ENCODE peak calls at places on chromosome 12, in eight cellular contexts. Y, A, C, T, D, G, L and S are unnamed samples.

GRCh38 chr12:78725033-78725432 is 139.5 kb upstream of the SYT1 start:
- DNase-seq in Y (no peak), A (no peak), C (no peak), T (no peak), D (no peak), G (no peak), L (no peak), S (no peak)

GRCh38 chr12:76762556-76762955 is 1.4 kb upstream of the ZDHHC17 start:
- DNase-seq in Y (no peak), A (no peak), C (peak), T (no peak), D (no peak), G (peak), L (no peak), S (no peak)

GRCh38 chr12:124915249-124916236 is 1.1 kb upstream of the UBC start:
- DNase-seq in Y (peak), A (no peak), C (no peak), T (peak), D (no peak), G (no peak), L (peak), S (no peak)

GRCh38 chr12:13379531-13379930 is 183.0 kb downstream of the EMP1 start:
- DNase-seq in Y (no peak), A (no peak), C (no peak), T (no peak), D (no peak), G (no peak), L (no peak), S (no peak)

GRCh38 chr12:113167868-113168267 is 17.4 kb downstream of the DDX54 start:
- DNase-seq in Y (no peak), A (no peak), C (no peak), T (no peak), D (no peak), G (no peak), L (no peak), S (no peak)

GRCh38 chr12:65765436-65765813 is 58.9 kb upstream of the HMGA2 start:
- DNase-seq in Y (peak), A (no peak), C (no peak), T (no peak), D (peak), G (no peak), L (peak), S (no peak)

GRCh38 chr12:103956515-103957027 is 9.1 kb upstream of the TDG start:
- DNase-seq in Y (no peak), A (no peak), C (no peak), T (peak), D (no peak), G (no peak), L (no peak), S (no peak)

GRCh38 chr12:77751939-77752338 is 78.8 kb upstream of the NAV3 start:
- DNase-seq in Y (no peak), A (no peak), C (no peak), T (no peak), D (no peak), G (no peak), L (no peak), S (no peak)

GRCh38 chr12:92573104-92573503 is 129.7 kb upstream of the PLEKHG7 start:
- DNase-seq in Y (no peak), A (no peak), C (no peak), T (no peak), D (no peak), G (no peak), L (peak), S (no peak)

GRCh38 chr12:113299619-113300237 is 35.2 kb downstream of the SLC8B1 start:
- DNase-seq in Y (peak), A (no peak), C (peak), T (peak), D (peak), G (no peak), L (peak), S (no peak)

GRCh38 chr12:55051197-55051920 is 31.6 kb downstream of the NEUROD4 start:
- DNase-seq in Y (no peak), A (no peak), C (no peak), T (no peak), D (no peak), G (no peak), L (no peak), S (no peak)

GRCh38 chr12:39723831-39724230 is 104.2 kb upstream of the ABCD2 start:
- DNase-seq in Y (no peak), A (no peak), C (peak), T (no peak), D (no peak), G (no peak), L (peak), S (no peak)

GRCh38 chr12:112283541-112283940 is 98.7 kb downstream of the HECTD4 start:
- DNase-seq in Y (no peak), A (no peak), C (no peak), T (no peak), D (no peak), G (no peak), L (peak), S (no peak)

GRCh38 chr12:102022286-102022685 is 39.5 kb downstream of the WASHC3 start:
- DNase-seq in Y (no peak), A (no peak), C (no peak), T (no peak), D (no peak), G (no peak), L (no peak), S (no peak)

GRCh38 chr12:15206831-15207394 is 14.3 kb downstream of the RERG start:
- DNase-seq in Y (no peak), A (no peak), C (no peak), T (no peak), D (no peak), G (no peak), L (no peak), S (no peak)

GRCh38 chr12:39072658-39073057 is 167.3 kb upstream of the CPNE8 start:
- DNase-seq in Y (no peak), A (no peak), C (no peak), T (no peak), D (no peak), G (no peak), L (no peak), S (no peak)

GRCh38 chr12:82955020-82955419 is 268.3 kb downstream of the TMTC2 start:
- DNase-seq in Y (no peak), A (no peak), C (no peak), T (no peak), D (no peak), G (no peak), L (no peak), S (no peak)

GRCh38 chr12:10557329-10557728 is 51.6 kb downstream of the EIF2S3B start:
- DNase-seq in Y (no peak), A (no peak), C (no peak), T (no peak), D (no peak), G (no peak), L (no peak), S (no peak)

GRCh38 chr12:6235499-6235898 is 35.3 kb downstream of the CD9 start:
- DNase-seq in Y (no peak), A (no peak), C (no peak), T (peak), D (no peak), G (no peak), L (no peak), S (no peak)

GRCh38 chr12:132559652-132560420 is 50.5 kb downstream of the LRCOL1 start:
- DNase-seq in Y (peak), A (peak), C (peak), T (no peak), D (peak), G (peak), L (peak), S (no peak)

GRCh38 chr12:9148926-9149325 is 33.2 kb upstream of the A2M start:
- DNase-seq in Y (no peak), A (no peak), C (no peak), T (no peak), D (no peak), G (no peak), L (no peak), S (no peak)

DNA sequence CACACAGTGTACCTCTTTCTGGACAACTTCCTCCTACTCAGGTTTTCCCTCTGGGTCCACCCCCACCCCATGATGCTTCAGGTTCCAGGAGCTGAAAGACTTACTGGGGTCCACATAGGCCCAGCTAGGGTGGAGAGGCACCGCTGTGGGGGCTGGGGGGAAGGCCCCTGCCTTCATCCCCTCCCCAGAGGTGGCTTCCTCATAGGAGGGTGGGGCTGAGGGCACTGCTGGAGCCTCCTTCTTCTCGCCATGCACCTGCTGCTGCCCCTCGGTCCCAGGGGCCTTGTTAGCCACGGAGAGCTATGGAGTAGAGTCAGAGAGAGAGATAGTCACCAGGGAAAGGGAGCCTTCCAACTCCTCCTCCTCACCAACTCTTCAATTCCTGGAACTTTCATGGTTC is 2.7 kb downstream of the FAIM2 start:
- DNase-seq in Y (no peak), A (no peak), C (no peak), T (no peak), D (no peak), G (no peak), L (no peak), S (no peak)
- TF ChIP-seq CTCF in Y (no peak), A (no peak), C (no peak), T (no peak), D (no peak), G (no peak), L (no peak), S (no peak)

GRCh38 chr12:32988982-32989381 is 92.4 kb upstream of the PKP2 start:
- DNase-seq in Y (no peak), A (no peak), C (no peak), T (no peak), D (no peak), G (no peak), L (no peak), S (no peak)
- TF ChIP-seq CTCF in Y (no peak), A (no peak), C (no peak), T (no peak), D (no peak), G (no peak), L (no peak), S (no peak)

GRCh38 chr12:7269273-7269672 is 34.6 kb upstream of the ACSM4 start:
- DNase-seq in Y (peak), A (no peak), C (no peak), T (no peak), D (no peak), G (no peak), L (peak), S (no peak)

DNA sequence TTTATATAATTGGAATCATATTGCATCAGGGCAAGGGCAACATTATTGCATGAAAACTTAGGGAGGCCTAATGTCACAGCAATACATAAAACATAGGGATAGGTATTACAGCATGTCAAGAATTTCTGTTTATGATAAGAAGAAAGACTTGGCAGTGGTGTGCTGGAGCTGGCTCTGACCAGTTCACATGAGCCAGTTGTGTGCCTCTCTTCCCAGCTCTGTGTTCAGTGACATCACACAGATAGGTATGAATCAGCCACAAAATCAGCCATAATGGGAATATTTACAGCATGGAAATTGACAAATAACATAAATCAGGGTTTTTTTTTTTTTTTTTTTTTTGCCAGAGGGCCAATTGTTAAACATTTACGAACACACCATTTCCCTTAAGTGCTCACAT is 32.0 kb upstream of the ACSM4 start:
- DNase-seq in Y (no peak), A (no peak), C (no peak), T (no peak), D (no peak), G (no peak), L (no peak), S (no peak)
- TF ChIP-seq CTCF in Y (no peak), A (no peak), C (no peak), T (no peak), D (no peak), G (no peak), L (no peak), S (no peak)

DNA sequence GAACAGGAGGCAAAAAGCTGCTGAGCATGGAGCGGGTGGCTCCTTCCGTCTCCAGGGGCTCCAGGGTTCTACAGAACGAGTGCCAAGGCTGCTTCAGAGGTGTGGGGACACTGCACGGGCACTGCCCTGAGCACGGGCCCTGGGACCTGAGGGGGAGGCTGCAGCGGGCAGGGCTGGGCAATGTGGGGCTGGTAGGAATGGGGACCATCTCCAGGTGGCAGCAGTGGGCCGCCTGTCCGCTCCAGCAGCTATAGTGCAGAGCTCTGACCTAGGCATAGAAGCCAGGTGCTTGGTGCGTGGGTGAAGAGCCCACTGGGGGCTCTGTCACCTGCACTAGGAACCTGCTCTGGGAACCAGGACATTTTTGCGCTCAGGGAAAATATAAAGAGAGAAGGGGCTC is 22.3 kb downstream of the HDAC7 start:
- DNase-seq in Y (no peak), A (peak), C (no peak), T (no peak), D (no peak), G (no peak), L (no peak), S (no peak)
- TF ChIP-seq CTCF in Y (peak), A (peak), C (peak), T (no peak), D (peak), G (no peak), L (peak), S (peak)

GRCh38 chr12:126856958-126857357 is 1410.0 kb upstream of the TMEM132C start:
- DNase-seq in Y (no peak), A (no peak), C (no peak), T (no peak), D (no peak), G (no peak), L (no peak), S (no peak)
- TF ChIP-seq CTCF in Y (no peak), A (no peak), C (no peak), T (no peak), D (no peak), G (no peak), L (no peak), S (no peak)

GRCh38 chr12:109627633-109628032 is 54.0 kb downstream of the MVK start:
- DNase-seq in Y (no peak), A (no peak), C (no peak), T (no peak), D (no peak), G (no peak), L (no peak), S (no peak)

GRCh38 chr12:109625749-109626377 is 52.3 kb downstream of the MVK start:
- DNase-seq in Y (no peak), A (no peak), C (no peak), T (no peak), D (no peak), G (no peak), L (no peak), S (no peak)

GRCh38 chr12:109624467-109624866 is 50.9 kb downstream of the MVK start:
- DNase-seq in Y (no peak), A (no peak), C (no peak), T (no peak), D (no peak), G (no peak), L (no peak), S (no peak)

GRCh38 chr12:109626378-109627115 is 53.0 kb downstream of the MVK start:
- DNase-seq in Y (no peak), A (no peak), C (no peak), T (no peak), D (no peak), G (no peak), L (no peak), S (no peak)

DNA sequence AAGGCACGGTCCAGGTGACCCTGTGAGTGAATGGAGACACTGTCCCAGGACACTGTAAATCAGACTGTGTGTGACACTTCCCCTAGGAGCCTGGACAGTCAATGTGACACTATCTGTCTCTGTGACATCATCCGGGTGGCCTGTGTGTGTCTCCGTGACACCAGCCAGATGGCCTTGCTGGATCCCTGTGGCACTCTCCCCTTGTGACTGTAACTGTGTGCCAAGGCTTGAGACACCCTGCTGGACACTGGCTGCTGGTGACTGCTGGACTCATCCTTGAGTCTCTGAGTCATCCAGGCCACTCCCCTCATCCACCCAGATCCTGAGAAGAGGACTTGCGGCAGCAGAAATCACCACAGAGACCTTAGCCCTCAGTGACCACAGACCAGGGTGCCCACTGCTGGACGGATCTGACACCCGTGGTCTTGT is 51.6 kb downstream of the MVK start:
- DNase-seq in Y (peak), A (no peak), C (no peak), T (no peak), D (peak), G (no peak), L (peak), S (no peak)
- TF ChIP-seq CTCF in Y (no peak), A (no peak), C (no peak), T (no peak), D (peak), G (no peak), L (peak), S (no peak)

GRCh38 chr12:100265732-100266131 is 1.1 kb downstream of the DEPDC4 start:
- DNase-seq in Y (no peak), A (no peak), C (no peak), T (no peak), D (no peak), G (no peak), L (no peak), S (no peak)

GRCh38 chr12:100267603-100268281 is 765 bp downstream of the SCYL2 start:
- DNase-seq in Y (peak), A (no peak), C (peak), T (peak), D (peak), G (no peak), L (peak), S (peak)

GRCh38 chr12:100268835-100269564 is 2.0 kb downstream of the SCYL2 start:
- DNase-seq in Y (peak), A (no peak), C (peak), T (no peak), D (peak), G (no peak), L (peak), S (no peak)

GRCh38 chr12:100266163-100266801 is 597 bp downstream of the DEPDC4 start:
- DNase-seq in Y (no peak), A (no peak), C (no peak), T (no peak), D (no peak), G (no peak), L (no peak), S (no peak)

DNA sequence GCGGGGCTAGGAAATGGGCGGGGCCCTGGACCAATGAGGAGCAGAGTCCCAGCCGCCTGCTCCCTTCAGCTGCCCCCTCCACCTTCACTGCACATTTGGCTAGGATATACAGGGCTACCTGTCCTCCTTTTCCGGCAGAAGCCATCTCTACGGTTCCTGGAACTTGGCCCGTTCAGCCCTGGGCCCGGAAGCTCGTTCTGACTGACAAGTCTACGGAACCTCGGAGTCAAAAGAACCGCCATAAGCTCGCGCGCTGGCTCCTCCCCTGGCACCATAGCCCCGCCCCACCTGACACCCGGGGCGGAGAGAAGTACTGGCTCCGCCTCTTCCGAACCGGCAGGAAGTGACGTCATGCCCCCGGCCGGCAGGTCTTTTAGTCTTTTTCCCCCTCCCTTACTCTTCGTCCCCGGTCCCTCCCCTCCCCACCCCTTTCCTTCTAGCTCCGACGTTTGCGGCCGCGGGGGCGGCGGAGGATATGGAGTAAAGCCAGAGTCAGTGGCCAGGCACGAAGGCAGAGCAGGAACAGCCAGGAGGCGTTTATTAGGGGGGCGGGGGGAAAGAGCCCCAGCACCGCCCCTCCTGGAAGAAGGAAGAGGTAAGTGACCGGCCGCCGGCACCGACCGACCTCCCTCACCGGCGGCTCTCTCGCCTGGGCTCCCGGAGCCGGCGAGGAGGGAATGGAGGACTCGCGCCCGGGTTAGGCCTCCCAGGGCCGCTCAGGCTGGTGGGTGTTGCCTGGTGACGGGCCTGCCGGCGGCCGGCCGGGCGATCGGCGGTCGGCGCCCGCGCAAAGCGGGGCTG is at the start of the genes DEPDC4 and SCYL2:
- DNase-seq in Y (peak), A (peak), C (peak), T (peak), D (peak), G (peak), L (peak), S (peak)
- TF ChIP-seq CTCF in Y (no peak), A (no peak), C (no peak), T (no peak), D (no peak), G (no peak), L (no peak), S (no peak)